ENCODE peak calls at places on chromosomes 1 and 21, in eight cellular contexts. S is B cell; P is astrocyte; M is erythroblast; D is IMR-90; N is GM12865; Z is EH; R is stimulated activated CD8-positive, alpha-beta memory T cell treated with anti-CD3 and anti-CD28 coated beads, Interleukin-2, amount 100 ng/mL, for 48 hours. E is an unnamed sample.

GRCh38 chr1:23393706-23394105 is 24.1 kb upstream of the ZNF436 start:
- DNase-seq in M (no peak), R (no peak), D (peak; percentile 76), Z (peak; percentile 81), P (peak; percentile 76), N (no peak), S (no peak), E (no peak)

GRCh38 chr1:52063192-52063591 is 7.1 kb downstream of the BTF3L4 start:
- DNase-seq in Z (no peak), D (no peak), P (no peak), S (no peak), R (no peak), N (no peak), M (no peak), E (no peak)

GRCh38 chr21:29523646-29524045 is 224.9 kb downstream of the BACH1 start:
- DNase-seq in M (no peak), P (no peak), S (no peak), D (no peak), R (no peak), N (no peak), Z (peak; percentile 18), E (no peak)

GRCh38 chr1:4701276-4701675 is 46.9 kb downstream of the AJAP1 start:
- DNase-seq in M (no peak), S (no peak), D (no peak), N (no peak), P (no peak), Z (no peak), R (no peak), E (no peak)

GRCh38 chr1:217417363-217417762 is 213.5 kb downstream of the GPATCH2 start:
- DNase-seq in S (no peak), R (no peak), D (no peak), Z (no peak), P (no peak), M (no peak), N (no peak), E (no peak)

GRCh38 chr1:2580691-2581090 is 5.9 kb upstream of the PRXL2B start:
- DNase-seq in Z (no peak), S (no peak), D (no peak), N (no peak), R (no peak), P (no peak), M (no peak), E (no peak)

GRCh38 chr1:243705585-243705984 is 144.5 kb downstream of the AKT3 start:
- DNase-seq in S (no peak), M (no peak), P (no peak), N (no peak), D (no peak), Z (no peak), R (no peak), E (no peak)

GRCh38 chr1:87202922-87203655 is 125.6 kb upstream of the LMO4 start:
- DNase-seq in R (no peak), D (no peak), M (peak; percentile 9), P (no peak), S (no peak), Z (no peak), N (peak; percentile 77), E (no peak)

GRCh38 chr1:209879539-209879938 is 51.8 kb downstream of the UTP25 start:
- DNase-seq in D (no peak), M (no peak), S (no peak), Z (no peak), P (peak; percentile 56), N (no peak), R (no peak), E (no peak)

GRCh38 chr1:21368514-21369289 is 71.2 kb upstream of the NBPF3 start:
- DNase-seq in D (peak; percentile 84), R (peak; percentile 45), N (peak; percentile 68), S (peak; percentile 69), M (no peak), Z (peak; percentile 87), P (peak; percentile 53), E (no peak)

GRCh38 chr1:101567582-101568189 is 330.9 kb downstream of the S1PR1 start:
- DNase-seq in P (peak; percentile 1), R (peak; percentile 9), Z (peak; percentile 35), M (peak; percentile 29), N (peak; percentile 66), S (no peak), D (peak; percentile 11), E (no peak)

GRCh38 chr1:179228783-179229213 is 679 bp downstream of the ABL2 start:
- DNase-seq in P (no peak), N (peak; percentile 24), S (no peak), Z (peak; percentile 50), D (peak; percentile 15), M (peak; percentile 34), R (peak; percentile 8), E (no peak)

GRCh38 chr1:42386051-42386450 is 5.5 kb downstream of the RIMKLA start:
- DNase-seq in Z (no peak), S (no peak), R (no peak), M (no peak), P (no peak), D (no peak), N (no peak), E (no peak)

GRCh38 chr21:37546949-37547614 is 180.5 kb downstream of the DYRK1A start:
- DNase-seq in D (no peak), Z (peak; percentile 63), N (no peak), S (no peak), R (no peak), P (peak; percentile 66), M (peak; percentile 48), E (peak; percentile 57)

GRCh38 chr1:78543941-78544630 is 53.3 kb downstream of the PTGFR start:
- DNase-seq in R (no peak), N (no peak), D (no peak), P (no peak), S (no peak), M (no peak), Z (peak; percentile 77), E (no peak)

GRCh38 chr1:223133824-223134435 is 9.1 kb downstream of the TLR5 start:
- DNase-seq in P (peak; percentile 55), S (peak; percentile 78), M (peak; percentile 69), D (peak; percentile 78), N (peak; percentile 75), R (peak; percentile 65), Z (peak; percentile 80), E (no peak)

GRCh38 chr1:152190589-152190988 is 31.6 kb upstream of the RPTN start:
- DNase-seq in N (no peak), Z (peak; percentile 16), R (no peak), S (no peak), D (peak; percentile 5), P (peak; percentile 14), M (no peak), E (no peak)

GRCh38 chr1:109498161-109498801 is 4.4 kb downstream of the CYB561D1 start:
- DNase-seq in N (peak; percentile 28), P (no peak), Z (peak; percentile 62), R (no peak), M (no peak), S (no peak), D (peak; percentile 46), E (no peak)

GRCh38 chr1:105632342-105633196 is 1423.9 kb upstream of the PRMT6 start:
- DNase-seq in R (no peak), N (no peak), D (no peak), M (no peak), Z (no peak), P (no peak), S (no peak), E (no peak)

GRCh38 chr1:167333703-167334102 is 113.0 kb downstream of the POU2F1 start:
- DNase-seq in Z (no peak), S (no peak), D (no peak), P (no peak), M (no peak), R (no peak), N (no peak), E (no peak)

GRCh38 chr1:29362764-29363163 is 126.4 kb downstream of the PTPRU start:
- DNase-seq in P (no peak), M (no peak), S (no peak), R (no peak), N (no peak), D (no peak), Z (no peak), E (no peak)

GRCh38 chr1:85274969-85275453 is 1.4 kb downstream of the BCL10 start:
- DNase-seq in N (no peak), Z (peak; percentile 83), D (peak; percentile 92), S (no peak), P (peak; percentile 75), M (peak; percentile 14), R (no peak), E (no peak)

GRCh38 chr1:226797151-226797550 is 58.1 kb upstream of the ITPKB start:
- DNase-seq in P (no peak), S (no peak), D (no peak), R (no peak), M (no peak), N (no peak), Z (no peak), E (no peak)

GRCh38 chr1:242703467-242703866 is 179.0 kb upstream of the PLD5 start:
- DNase-seq in P (no peak), D (no peak), R (no peak), M (no peak), Z (no peak), N (no peak), S (no peak), E (no peak)

GRCh38 chr1:156668801-156669637 is 8.2 kb downstream of the NES start:
- DNase-seq in D (no peak), R (no peak), M (no peak), N (no peak), S (no peak), Z (no peak), P (no peak), E (no peak)

GRCh38 chr1:64042331-64043100 is 160.9 kb upstream of the UBE2U start:
- DNase-seq in N (no peak), R (no peak), M (no peak), S (no peak), P (peak; percentile 98), D (peak; percentile 98), Z (peak; percentile 92), E (no peak)

GRCh38 chr1:105427543-105427942 is 1628.9 kb upstream of the PRMT6 start:
- DNase-seq in R (no peak), D (no peak), Z (peak; percentile 34), P (no peak), S (no peak), M (no peak), N (no peak), E (no peak)

GRCh38 chr1:205375816-205376545 is 19.3 kb upstream of the KLHDC8A start:
- DNase-seq in N (no peak), R (no peak), D (peak; percentile 68), S (no peak), P (no peak), Z (peak; percentile 70), M (no peak), E (no peak)

GRCh38 chr1:181317261-181317924 is 165.9 kb upstream of the CACNA1E start:
- DNase-seq in D (no peak), M (no peak), P (no peak), Z (no peak), S (no peak), N (no peak), R (no peak), E (no peak)

GRCh38 chr1:88685239-88685604 is 1.1 kb downstream of the PKN2 start:
- DNase-seq in S (no peak), P (no peak), D (no peak), R (no peak), Z (peak; percentile 17), N (peak; percentile 37), M (peak; percentile 59), E (no peak)

GRCh38 chr1:198531891-198532290 is 8.6 kb downstream of the ATP6V1G3 start:
- DNase-seq in M (no peak), D (no peak), N (no peak), S (no peak), Z (no peak), P (no peak), R (no peak), E (no peak)